ENCODE peak calls at places on chromosomes 7 and 10, in four cellular contexts. One of them, this sample, is unnamed.

GRCh38 chr7:2820508-2820934 is 23.6 kb downstream of the GNA12 start:
- DNase-seq in K562: no peak
- DNase-seq in SK-N-SH: no peak
- DNase-seq in GM12878: no peak
- DNase-seq in this sample: no peak

GRCh38 chr10:102418612-102419560 is at the start of gene PSD:
- DNase-seq in SK-N-SH: peak
- DNase-seq in K562: no peak
- DNase-seq in GM12878: no peak
- DNase-seq in this sample: peak

GRCh38 chr10:3053145-3053544 is 14.2 kb upstream of the PFKP start:
- DNase-seq in K562: no peak
- DNase-seq in SK-N-SH: no peak
- DNase-seq in GM12878: no peak
- DNase-seq in this sample: no peak

GRCh38 chr7:85103962-85104361 is 82.9 kb downstream of the SEMA3D start:
- DNase-seq in K562: no peak
- DNase-seq in GM12878: no peak
- DNase-seq in SK-N-SH: no peak
- DNase-seq in this sample: no peak

GRCh38 chr10:29590598-29591415 is 44.0 kb downstream of the SVIL start:
- DNase-seq in K562: peak
- DNase-seq in GM12878: no peak
- DNase-seq in SK-N-SH: peak
- DNase-seq in this sample: no peak

GRCh38 chr7:11911900-11912299 is 79.9 kb upstream of the THSD7A start:
- DNase-seq in SK-N-SH: no peak
- DNase-seq in GM12878: no peak
- DNase-seq in K562: no peak
- DNase-seq in this sample: no peak

GRCh38 chr7:44221231-44221791 is 20.5 kb downstream of the YKT6 start:
- DNase-seq in SK-N-SH: peak
- DNase-seq in K562: peak
- DNase-seq in GM12878: no peak
- DNase-seq in this sample: peak

GRCh38 chr7:74481458-74482324 is 28.0 kb downstream of the GTF2IRD1 start:
- DNase-seq in GM12878: no peak
- DNase-seq in SK-N-SH: peak
- DNase-seq in K562: no peak
- DNase-seq in this sample: no peak

GRCh38 chr7:77747178-77747577 is 50.9 kb downstream of the RSBN1L start:
- DNase-seq in GM12878: no peak
- DNase-seq in K562: no peak
- DNase-seq in SK-N-SH: no peak
- DNase-seq in this sample: no peak

GRCh38 chr7:91041901-91042457 is 222.3 kb upstream of the FZD1 start:
- DNase-seq in GM12878: no peak
- DNase-seq in K562: no peak
- DNase-seq in SK-N-SH: no peak
- DNase-seq in this sample: no peak

GRCh38 chr7:131370523-131370968 is 42.9 kb downstream of the MKLN1 start:
- DNase-seq in SK-N-SH: no peak
- DNase-seq in K562: peak
- DNase-seq in GM12878: peak
- DNase-seq in this sample: no peak

GRCh38 chr10:96896884-96897589 is 64.9 kb downstream of the LCOR start:
- DNase-seq in GM12878: no peak
- DNase-seq in SK-N-SH: no peak
- DNase-seq in K562: no peak
- DNase-seq in this sample: no peak

GRCh38 chr10:99777918-99778716 is 4.3 kb upstream of the ABCC2 start:
- DNase-seq in GM12878: no peak
- DNase-seq in SK-N-SH: no peak
- DNase-seq in K562: peak
- DNase-seq in this sample: peak

GRCh38 chr7:12685550-12685949 is 1.9 kb upstream of the ARL4A start:
- DNase-seq in K562: no peak
- DNase-seq in SK-N-SH: peak
- DNase-seq in GM12878: no peak
- DNase-seq in this sample: peak

GRCh38 chr10:57977262-57977661 is 290.4 kb downstream of the IPMK start:
- DNase-seq in SK-N-SH: no peak
- DNase-seq in K562: no peak
- DNase-seq in GM12878: no peak
- DNase-seq in this sample: no peak

GRCh38 chr10:30026578-30026977 is 32.8 kb downstream of the JCAD start:
- DNase-seq in SK-N-SH: no peak
- DNase-seq in GM12878: no peak
- DNase-seq in K562: no peak
- DNase-seq in this sample: no peak

GRCh38 chr7:149261321-149261828 is 621 bp upstream of the ZNF783 start:
- DNase-seq in GM12878: no peak
- DNase-seq in SK-N-SH: peak
- DNase-seq in K562: no peak
- DNase-seq in this sample: no peak

GRCh38 chr10:111221682-111222470 is 145.0 kb downstream of the ADRA2A start:
- DNase-seq in K562: no peak
- DNase-seq in GM12878: no peak
- DNase-seq in SK-N-SH: no peak
- DNase-seq in this sample: no peak

GRCh38 chr10:38146579-38147333 is 52.6 kb downstream of the ZNF37A start:
- DNase-seq in SK-N-SH: no peak
- DNase-seq in GM12878: no peak
- DNase-seq in K562: no peak
- DNase-seq in this sample: no peak

GRCh38 chr7:19060870-19061269 is 56.6 kb downstream of the TWIST1 start:
- DNase-seq in GM12878: no peak
- DNase-seq in K562: no peak
- DNase-seq in SK-N-SH: no peak
- DNase-seq in this sample: no peak

GRCh38 chr7:132877578-132877977 is 204.3 kb downstream of the CHCHD3 start:
- DNase-seq in GM12878: no peak
- DNase-seq in SK-N-SH: no peak
- DNase-seq in K562: no peak
- DNase-seq in this sample: no peak

GRCh38 chr7:144470052-144470451 is 66.6 kb upstream of the NOBOX start:
- DNase-seq in GM12878: no peak
- DNase-seq in K562: no peak
- DNase-seq in SK-N-SH: no peak
- DNase-seq in this sample: no peak
- TF ChIP-seq USF1 in GM12878: no peak
- TF ChIP-seq USF1 in K562: no peak
- TF ChIP-seq USF1 in SK-N-SH: no peak
- TF ChIP-seq USF1 in this sample: no peak

GRCh38 chr10:27490807-27491206 is 13.3 kb upstream of the RAB18 start:
- DNase-seq in SK-N-SH: no peak
- DNase-seq in K562: no peak
- DNase-seq in GM12878: no peak
- DNase-seq in this sample: no peak
- TF ChIP-seq MAX in SK-N-SH: no peak
- TF ChIP-seq MAX in K562: no peak
- TF ChIP-seq MAX in GM12878: no peak
- TF ChIP-seq MAX in this sample: no peak

GRCh38 chr7:38902443-38902842 is 6.5 kb downstream of the VPS41 start:
- DNase-seq in K562: no peak
- DNase-seq in SK-N-SH: no peak
- DNase-seq in GM12878: no peak
- DNase-seq in this sample: no peak
- TF ChIP-seq USF1 in K562: no peak
- TF ChIP-seq USF1 in SK-N-SH: no peak
- TF ChIP-seq USF1 in GM12878: no peak
- TF ChIP-seq USF1 in this sample: no peak

GRCh38 chr10:88282876-88283275 is 300.2 kb downstream of the RNLS start:
- DNase-seq in K562: no peak
- DNase-seq in GM12878: no peak
- DNase-seq in SK-N-SH: no peak
- DNase-seq in this sample: no peak

GRCh38 chr10:88286030-88286429 is 297.1 kb downstream of the RNLS start:
- DNase-seq in K562: no peak
- DNase-seq in GM12878: no peak
- DNase-seq in SK-N-SH: no peak
- DNase-seq in this sample: no peak

GRCh38 chr10:88280518-88280917 is 302.6 kb downstream of the RNLS start:
- DNase-seq in GM12878: no peak
- DNase-seq in SK-N-SH: no peak
- DNase-seq in K562: no peak
- DNase-seq in this sample: no peak

GRCh38 chr10:88278912-88279311 is 304.2 kb downstream of the RNLS start:
- DNase-seq in K562: no peak
- DNase-seq in SK-N-SH: no peak
- DNase-seq in GM12878: no peak
- DNase-seq in this sample: no peak

DNA sequence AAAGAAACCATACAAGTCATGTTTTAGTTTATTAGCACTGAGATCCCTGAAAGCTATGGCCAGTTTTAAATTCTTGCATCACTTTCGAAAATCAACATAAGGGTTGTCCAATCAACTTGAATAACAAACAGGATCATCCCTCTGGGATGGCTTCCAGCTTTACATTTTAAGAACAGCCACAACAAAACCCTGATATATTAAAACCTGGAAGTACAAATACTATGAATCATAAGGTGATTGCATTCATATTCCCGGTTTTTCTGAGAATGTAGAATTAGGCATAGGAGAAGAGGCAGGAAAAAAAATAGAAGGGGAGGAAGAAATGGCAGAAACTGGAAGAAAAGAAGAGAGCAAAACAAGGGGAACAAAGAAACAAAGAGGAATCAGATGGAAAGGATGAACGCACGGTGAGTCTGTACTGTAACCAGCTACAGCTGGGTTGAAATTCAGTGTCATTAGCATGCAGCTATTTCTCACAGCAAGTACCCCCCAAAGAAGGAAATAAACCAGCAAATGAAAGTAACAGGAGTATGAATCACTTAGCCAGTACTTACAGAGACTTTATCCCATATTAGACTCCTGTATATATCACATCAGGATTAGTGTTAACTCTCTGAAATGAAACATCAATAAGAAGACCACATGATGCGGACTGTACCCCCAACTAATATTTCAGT is 301.4 kb downstream of the RNLS start:
- DNase-seq in GM12878: no peak
- DNase-seq in K562: no peak
- DNase-seq in SK-N-SH: no peak
- DNase-seq in this sample: no peak
- TF ChIP-seq MAX in GM12878: no peak
- TF ChIP-seq MAX in K562: no peak
- TF ChIP-seq MAX in SK-N-SH: no peak
- TF ChIP-seq MAX in this sample: no peak

DNA sequence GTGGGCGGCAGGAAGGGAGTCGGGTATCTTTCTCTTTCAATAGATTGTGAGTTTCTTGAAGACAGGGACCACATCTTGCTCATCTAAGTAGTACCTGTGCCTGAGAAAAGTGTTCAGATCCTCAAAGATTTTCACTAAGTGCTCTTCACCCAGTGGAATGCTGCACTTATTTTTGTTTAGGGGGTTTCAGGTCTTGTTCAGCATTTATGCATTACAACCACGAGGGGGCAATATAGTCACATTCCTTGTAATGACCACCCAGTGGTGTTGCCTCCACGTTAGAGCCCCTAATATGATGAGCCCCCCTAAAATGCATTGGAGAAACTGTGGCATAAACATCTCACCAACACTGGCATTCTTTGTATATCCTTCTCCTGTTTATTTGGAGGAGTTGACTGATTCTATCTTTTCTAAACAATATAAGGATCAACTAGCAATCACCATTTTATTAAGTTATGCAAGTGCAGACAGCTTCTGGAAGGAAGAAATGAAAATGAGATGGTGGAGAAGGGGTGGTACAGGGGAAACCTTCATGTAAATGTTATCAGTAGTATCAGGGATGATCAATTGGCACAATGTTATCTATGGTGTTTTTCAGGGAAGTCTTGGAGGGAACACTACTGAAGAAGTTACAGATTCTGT is 3.1 kb upstream of the PAPSS2 start:
- DNase-seq in GM12878: no peak
- DNase-seq in SK-N-SH: peak
- DNase-seq in K562: peak
- DNase-seq in this sample: no peak
- TF ChIP-seq USF1 in GM12878: no peak
- TF ChIP-seq USF1 in SK-N-SH: no peak
- TF ChIP-seq USF1 in K562: no peak
- TF ChIP-seq USF1 in this sample: no peak

GRCh38 chr10:76119515-76119914 is 688.1 kb downstream of the LRMDA start:
- DNase-seq in K562: no peak
- DNase-seq in GM12878: no peak
- DNase-seq in SK-N-SH: no peak
- DNase-seq in this sample: no peak
- TF ChIP-seq MAX in K562: no peak
- TF ChIP-seq MAX in GM12878: no peak
- TF ChIP-seq MAX in SK-N-SH: no peak
- TF ChIP-seq MAX in this sample: no peak

This sample was measured in WTC11.